ENCODE peak calls at places on chromosomes 2 and 18, in six cellular contexts. X is T-helper 2 cell, T is GM10248, K is Ammon's horn, R is substantia nigra, I is foreskin fibroblast. P is an unnamed sample.

GRCh38 chr2:128786800-128787478 is 468.3 kb upstream of the HS6ST1 start:
- DNase-seq in R (no peak), K (peak; percentile 38), I (peak; percentile 1), T (no peak), X (no peak), P (no peak)

GRCh38 chr18:22628795-22629194 is 211.1 kb upstream of the CTAGE1 start:
- DNase-seq in K (no peak), R (no peak), I (no peak), X (no peak), T (no peak), P (no peak)

GRCh38 chr2:105802587-105802986 is 57.9 kb downstream of the NCK2 start:
- DNase-seq in K (no peak), X (peak; percentile 50), I (no peak), R (no peak), T (peak; percentile 38), P (no peak)

GRCh38 chr18:9392726-9393125 is 58.2 kb downstream of the TWSG1 start:
- DNase-seq in X (no peak), K (no peak), I (no peak), T (no peak), R (no peak), P (peak; percentile 7)

GRCh38 chr18:48302736-48303135 is 106.4 kb downstream of the ZBTB7C start:
- DNase-seq in I (no peak), R (no peak), T (no peak), K (no peak), X (no peak), P (no peak)

GRCh38 chr2:158650646-158651357 is 144.3 kb upstream of the DAPL1 start:
- DNase-seq in I (no peak), R (no peak), K (no peak), T (no peak), X (no peak), P (no peak)

GRCh38 chr2:182887753-182888415 is 21.4 kb upstream of the FRZB start:
- DNase-seq in R (no peak), T (no peak), K (no peak), I (no peak), X (no peak), P (no peak)

GRCh38 chr2:188810591-188810990 is 163.6 kb upstream of the COL3A1 start:
- DNase-seq in X (no peak), K (peak; percentile 21), R (no peak), I (peak; percentile 50), T (no peak), P (peak; percentile 96)

GRCh38 chr2:161825429-161825828 is 201.2 kb downstream of the SLC4A10 start:
- DNase-seq in T (no peak), X (no peak), K (no peak), I (no peak), R (no peak), P (no peak)

P was measured in fibroblast of the aortic adventitia.